ENCODE peak calls at places on chromosomes 5 and 9, in eight cellular contexts. One of them, this sample, is unnamed. For H3K4me1, the result is how much of the 10 kb centered on the place peaks cover.

GRCh38 chr5:157516016-157516415 is 56.0 kb downstream of the NIPAL4 start:
- DNase-seq in spleen: no peak
- DNase-seq in GM23338: no peak
- DNase-seq in A549: no peak
- DNase-seq in stomach: no peak
- DNase-seq in transverse colon: no peak
- DNase-seq in colonic mucosa: no peak
- DNase-seq in endodermal cell: no peak
- DNase-seq in this sample: no peak

GRCh38 chr5:150217041-150217440 is 27.2 kb downstream of the SLC6A7 start:
- DNase-seq in spleen: no peak
- DNase-seq in GM23338: no peak
- DNase-seq in A549: no peak
- DNase-seq in stomach: no peak
- DNase-seq in transverse colon: peak
- DNase-seq in colonic mucosa: peak
- DNase-seq in endodermal cell: no peak
- DNase-seq in this sample: no peak

GRCh38 chr9:93958875-93959682 is 3.9 kb upstream of the BARX1 start:
- DNase-seq in spleen: no peak
- DNase-seq in GM23338: peak
- DNase-seq in A549: no peak
- DNase-seq in stomach: no peak
- DNase-seq in transverse colon: no peak
- DNase-seq in colonic mucosa: no peak
- DNase-seq in endodermal cell: peak
- DNase-seq in this sample: no peak

GRCh38 chr5:13957032-13957645 is 12.7 kb upstream of the DNAH5 start:
- DNase-seq in spleen: no peak
- DNase-seq in GM23338: peak
- DNase-seq in A549: peak
- DNase-seq in stomach: no peak
- DNase-seq in transverse colon: no peak
- DNase-seq in colonic mucosa: no peak
- DNase-seq in endodermal cell: peak
- DNase-seq in this sample: no peak

GRCh38 chr9:110668528-110669167 is at the start of gene MUSK:
- DNase-seq in spleen: no peak
- DNase-seq in GM23338: no peak
- DNase-seq in A549: no peak
- DNase-seq in stomach: no peak
- DNase-seq in transverse colon: no peak
- DNase-seq in colonic mucosa: no peak
- DNase-seq in endodermal cell: no peak
- DNase-seq in this sample: no peak

GRCh38 chr9:79603222-79603925 is 31.6 kb downstream of the TLE4 start:
- DNase-seq in spleen: no peak
- DNase-seq in GM23338: no peak
- DNase-seq in A549: no peak
- DNase-seq in stomach: no peak
- DNase-seq in transverse colon: no peak
- DNase-seq in colonic mucosa: no peak
- DNase-seq in endodermal cell: no peak
- DNase-seq in this sample: no peak

GRCh38 chr9:75200892-75201470 is 112.7 kb downstream of the OSTF1 start:
- DNase-seq in spleen: no peak
- DNase-seq in GM23338: peak
- DNase-seq in A549: peak
- DNase-seq in stomach: no peak
- DNase-seq in transverse colon: no peak
- DNase-seq in colonic mucosa: peak
- DNase-seq in endodermal cell: no peak
- DNase-seq in this sample: no peak

GRCh38 chr5:32645246-32645645 is 59.9 kb downstream of the SUB1 start:
- DNase-seq in spleen: no peak
- DNase-seq in GM23338: peak
- DNase-seq in A549: no peak
- DNase-seq in stomach: no peak
- DNase-seq in transverse colon: no peak
- DNase-seq in colonic mucosa: no peak
- DNase-seq in endodermal cell: no peak
- DNase-seq in this sample: no peak

GRCh38 chr9:134258828-134259546 is 67.3 kb upstream of the RXRA start:
- DNase-seq in spleen: no peak
- DNase-seq in GM23338: no peak
- DNase-seq in A549: no peak
- DNase-seq in stomach: peak
- DNase-seq in transverse colon: no peak
- DNase-seq in colonic mucosa: no peak
- DNase-seq in endodermal cell: no peak
- DNase-seq in this sample: no peak

GRCh38 chr9:91421022-91421765 is 2.4 kb downstream of the NFIL3 start:
- DNase-seq in spleen: peak
- DNase-seq in GM23338: peak
- DNase-seq in A549: no peak
- DNase-seq in stomach: no peak
- DNase-seq in transverse colon: peak
- DNase-seq in colonic mucosa: peak
- DNase-seq in endodermal cell: peak
- DNase-seq in this sample: no peak

GRCh38 chr5:11048760-11049159 is 287.7 kb upstream of the DAP start:
- DNase-seq in spleen: no peak
- DNase-seq in GM23338: no peak
- DNase-seq in A549: no peak
- DNase-seq in stomach: no peak
- DNase-seq in transverse colon: no peak
- DNase-seq in colonic mucosa: no peak
- DNase-seq in endodermal cell: no peak
- DNase-seq in this sample: no peak

GRCh38 chr5:179354305-179354882 is 9.1 kb upstream of the ADAMTS2 start:
- DNase-seq in spleen: no peak
- DNase-seq in GM23338: no peak
- DNase-seq in A549: no peak
- DNase-seq in stomach: no peak
- DNase-seq in transverse colon: no peak
- DNase-seq in colonic mucosa: no peak
- DNase-seq in endodermal cell: no peak
- DNase-seq in this sample: no peak

GRCh38 chr5:43215073-43215631 is 23.1 kb downstream of the NIM1K start:
- DNase-seq in spleen: no peak
- DNase-seq in GM23338: no peak
- DNase-seq in A549: no peak
- DNase-seq in stomach: no peak
- DNase-seq in transverse colon: no peak
- DNase-seq in colonic mucosa: no peak
- DNase-seq in endodermal cell: no peak
- DNase-seq in this sample: no peak

GRCh38 chr5:172775326-172776234 is 4.6 kb upstream of the DUSP1 start:
- DNase-seq in spleen: peak
- DNase-seq in GM23338: no peak
- DNase-seq in A549: no peak
- DNase-seq in stomach: peak
- DNase-seq in transverse colon: peak
- DNase-seq in colonic mucosa: peak
- DNase-seq in endodermal cell: no peak
- DNase-seq in this sample: peak

GRCh38 chr5:33370135-33370472 is 70.7 kb upstream of the TARS1 start:
- DNase-seq in spleen: no peak
- DNase-seq in GM23338: no peak
- DNase-seq in A549: no peak
- DNase-seq in stomach: no peak
- DNase-seq in transverse colon: no peak
- DNase-seq in colonic mucosa: no peak
- DNase-seq in endodermal cell: no peak
- DNase-seq in this sample: no peak

GRCh38 chr9:27394154-27394825 is 97.3 kb upstream of the EQTN start:
- DNase-seq in spleen: no peak
- DNase-seq in GM23338: no peak
- DNase-seq in A549: no peak
- DNase-seq in stomach: no peak
- DNase-seq in transverse colon: no peak
- DNase-seq in colonic mucosa: no peak
- DNase-seq in endodermal cell: no peak
- DNase-seq in this sample: no peak

GRCh38 chr9:35726876-35727438 is 5.0 kb downstream of the TLN1 start:
- DNase-seq in spleen: peak
- DNase-seq in GM23338: peak
- DNase-seq in A549: no peak
- DNase-seq in stomach: no peak
- DNase-seq in transverse colon: peak
- DNase-seq in colonic mucosa: no peak
- DNase-seq in endodermal cell: no peak
- DNase-seq in this sample: no peak
- TF ChIP-seq CTCF in spleen: no peak
- TF ChIP-seq CTCF in GM23338: peak
- TF ChIP-seq CTCF in A549: no peak
- TF ChIP-seq CTCF in stomach: no peak
- TF ChIP-seq CTCF in transverse colon: no peak
- TF ChIP-seq CTCF in colonic mucosa: no peak
- TF ChIP-seq CTCF in endodermal cell: no peak
- TF ChIP-seq CTCF in this sample: no peak

DNA sequence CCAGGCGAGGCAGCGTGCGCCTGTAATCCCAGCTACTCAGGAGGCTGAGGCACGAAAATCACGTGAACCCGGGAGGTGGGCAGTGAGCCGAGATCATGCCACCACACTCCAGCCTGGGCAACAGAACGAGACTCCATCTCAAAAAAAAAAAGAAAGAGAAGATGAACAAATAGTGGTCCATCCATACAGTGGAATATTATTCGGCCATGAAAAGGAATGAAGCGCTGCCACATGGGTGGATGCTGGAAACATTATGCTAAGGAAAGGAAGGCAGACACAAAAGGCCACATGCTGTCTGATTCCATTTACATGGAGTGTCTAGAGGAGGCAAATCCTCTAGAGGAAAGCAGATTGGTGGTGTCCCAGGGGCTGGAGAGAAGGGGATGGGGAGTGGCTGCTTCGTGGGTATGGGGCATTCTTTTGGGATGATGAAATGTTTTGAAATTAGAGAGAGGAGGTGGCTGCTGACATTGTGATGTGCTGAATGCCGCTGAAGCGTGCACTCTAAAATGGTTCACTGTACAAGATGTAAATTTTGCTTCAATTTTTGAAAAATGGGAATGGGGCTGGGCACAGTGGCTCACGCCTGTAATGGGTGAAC is 17.0 kb downstream of the PLPP7 start:
- DNase-seq in spleen: no peak
- DNase-seq in GM23338: no peak
- DNase-seq in A549: no peak
- DNase-seq in stomach: no peak
- DNase-seq in transverse colon: no peak
- DNase-seq in colonic mucosa: no peak
- DNase-seq in endodermal cell: no peak
- DNase-seq in this sample: no peak
- H3K4me1 ChIP-seq in spleen: under half
- H3K4me1 ChIP-seq in GM23338: under half
- H3K4me1 ChIP-seq in A549: under half
- H3K4me1 ChIP-seq in stomach: under half
- H3K4me1 ChIP-seq in transverse colon: under half
- H3K4me1 ChIP-seq in colonic mucosa: under half
- H3K4me1 ChIP-seq in endodermal cell: under half
- H3K4me1 ChIP-seq in this sample: under half

GRCh38 chr9:136900988-136901515 is 14.7 kb downstream of the TRAF2 start:
- DNase-seq in spleen: no peak
- DNase-seq in GM23338: no peak
- DNase-seq in A549: no peak
- DNase-seq in stomach: peak
- DNase-seq in transverse colon: no peak
- DNase-seq in colonic mucosa: no peak
- DNase-seq in endodermal cell: no peak
- DNase-seq in this sample: no peak

GRCh38 chr9:136900556-136900955 is 14.2 kb downstream of the TRAF2 start:
- DNase-seq in spleen: no peak
- DNase-seq in GM23338: no peak
- DNase-seq in A549: no peak
- DNase-seq in stomach: no peak
- DNase-seq in transverse colon: no peak
- DNase-seq in colonic mucosa: no peak
- DNase-seq in endodermal cell: no peak
- DNase-seq in this sample: no peak

GRCh38 chr9:136901516-136902258 is 15.4 kb downstream of the TRAF2 start:
- DNase-seq in spleen: peak
- DNase-seq in GM23338: no peak
- DNase-seq in A549: peak
- DNase-seq in stomach: peak
- DNase-seq in transverse colon: peak
- DNase-seq in colonic mucosa: peak
- DNase-seq in endodermal cell: no peak
- DNase-seq in this sample: no peak

GRCh38 chr9:136898483-136899100 is 12.3 kb downstream of the TRAF2 start:
- DNase-seq in spleen: no peak
- DNase-seq in GM23338: no peak
- DNase-seq in A549: no peak
- DNase-seq in stomach: no peak
- DNase-seq in transverse colon: no peak
- DNase-seq in colonic mucosa: no peak
- DNase-seq in endodermal cell: no peak
- DNase-seq in this sample: no peak

DNA sequence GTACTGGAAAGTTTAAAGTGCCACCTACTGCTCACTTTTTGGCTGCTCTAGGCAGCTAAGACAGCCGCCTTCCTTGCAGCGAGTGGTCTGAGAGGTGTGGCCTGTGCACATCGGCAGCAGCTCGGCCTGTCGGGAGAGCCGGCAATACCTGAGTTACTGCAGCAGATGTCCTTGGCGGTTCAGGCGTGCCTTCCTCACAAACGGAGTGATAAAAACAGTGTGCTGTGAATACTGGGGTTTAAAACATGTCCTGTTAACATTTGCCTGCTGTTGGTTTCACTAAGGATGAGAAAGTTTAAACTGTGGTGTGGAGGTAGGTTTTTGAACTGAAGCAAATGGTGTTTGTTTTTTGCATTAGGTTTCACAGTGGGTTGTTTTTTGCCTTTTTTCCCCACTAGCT is 12.9 kb downstream of the TRAF2 start:
- DNase-seq in spleen: peak
- DNase-seq in GM23338: no peak
- DNase-seq in A549: peak
- DNase-seq in stomach: peak
- DNase-seq in transverse colon: peak
- DNase-seq in colonic mucosa: peak
- DNase-seq in endodermal cell: no peak
- DNase-seq in this sample: no peak
- TF ChIP-seq CTCF in spleen: no peak
- TF ChIP-seq CTCF in GM23338: no peak
- TF ChIP-seq CTCF in A549: no peak
- TF ChIP-seq CTCF in stomach: no peak
- TF ChIP-seq CTCF in transverse colon: no peak
- TF ChIP-seq CTCF in colonic mucosa: no peak
- TF ChIP-seq CTCF in endodermal cell: no peak
- TF ChIP-seq CTCF in this sample: no peak

DNA sequence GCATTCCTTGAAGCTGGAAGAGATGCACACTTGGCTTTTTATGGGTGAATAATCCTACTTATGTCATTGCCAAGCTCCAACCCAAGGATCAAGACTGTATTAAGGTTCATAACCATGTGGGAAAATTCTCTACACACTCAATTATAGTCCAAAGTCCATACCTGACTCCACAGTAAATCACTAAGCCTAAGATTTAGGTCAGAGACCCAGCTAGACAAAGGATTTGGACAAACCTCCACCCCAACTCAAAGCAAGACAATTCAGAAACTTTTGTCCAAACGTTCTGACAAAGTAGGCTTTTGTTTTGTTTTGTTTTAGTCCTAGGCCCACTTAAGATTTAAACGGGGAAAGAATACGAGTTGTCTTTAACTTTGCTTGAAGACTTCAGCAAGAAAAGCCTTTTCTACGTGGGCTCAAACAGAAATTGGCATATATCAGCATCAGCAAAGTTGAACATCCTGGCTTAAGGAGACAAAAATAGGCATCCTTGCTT is 1.7 kb downstream of the MEGF9 start:
- DNase-seq in spleen: no peak
- DNase-seq in GM23338: no peak
- DNase-seq in A549: no peak
- DNase-seq in stomach: no peak
- DNase-seq in transverse colon: no peak
- DNase-seq in colonic mucosa: no peak
- DNase-seq in endodermal cell: no peak
- DNase-seq in this sample: no peak
- H3K4me1 ChIP-seq in spleen: half or more
- H3K4me1 ChIP-seq in GM23338: under half
- H3K4me1 ChIP-seq in A549: under half
- H3K4me1 ChIP-seq in stomach: under half
- H3K4me1 ChIP-seq in transverse colon: half or more
- H3K4me1 ChIP-seq in colonic mucosa: under half
- H3K4me1 ChIP-seq in endodermal cell: under half
- H3K4me1 ChIP-seq in this sample: under half

This sample was measured in right atrium auricular region.